ENCODE peak calls at places on chromosomes 5 and 9, in six cellular contexts. B is HepG2, D is K562, Z is GM12878, J is H1, R is HCT116. P is an unnamed sample.

GRCh38 chr5:7261049-7261448 is 134.9 kb upstream of the ADCY2 start:
- DNase-seq in B (peak; percentile 42), D (peak; percentile 18), Z (no peak), J (no peak), R (no peak), P (peak; percentile 90)

GRCh38 chr9:121707477-121708424 is 56.3 kb downstream of the DAB2IP start:
- DNase-seq in B (no peak), D (no peak), Z (peak; percentile 60), J (no peak), R (no peak), P (no peak)

GRCh38 chr9:124188331-124189110 is 69.2 kb upstream of the NEK6 start:
- DNase-seq in B (no peak), D (no peak), Z (no peak), J (peak; percentile 37), R (no peak), P (no peak)

GRCh38 chr5:123951204-123951977 is 439.4 kb downstream of the CSNK1G3 start:
- DNase-seq in B (no peak), D (no peak), Z (no peak), J (no peak), R (peak; percentile 39), P (no peak)

GRCh38 chr5:87405472-87406155 is 7.1 kb downstream of the CCNH start:
- DNase-seq in B (no peak), D (no peak), Z (no peak), J (no peak), R (no peak), P (no peak)

GRCh38 chr5:77294212-77294611 is 83.7 kb downstream of the PDE8B start:
- DNase-seq in B (no peak), D (no peak), Z (peak; percentile 21), J (no peak), R (no peak), P (no peak)

GRCh38 chr9:93503381-93503780 is 50.0 kb upstream of the FAM120AOS start:
- DNase-seq in B (no peak), D (no peak), Z (no peak), J (no peak), R (no peak), P (no peak)

GRCh38 chr5:178490935-178491632 is 99.1 kb downstream of the COL23A1 start:
- DNase-seq in B (no peak), D (no peak), Z (no peak), J (no peak), R (no peak), P (no peak)

GRCh38 chr5:121691478-121691877 is 160.2 kb upstream of the FTMT start:
- DNase-seq in B (peak; percentile 39), D (peak; percentile 12), Z (no peak), J (no peak), R (no peak), P (no peak)

GRCh38 chr9:126722922-126723806 is 81.7 kb upstream of the ZBTB43 start:
- DNase-seq in B (no peak), D (peak; percentile 84), Z (no peak), J (peak; percentile 60), R (no peak), P (no peak)

GRCh38 chr5:11941566-11941965 is 37.3 kb upstream of the CTNND2 start:
- DNase-seq in B (no peak), D (no peak), Z (no peak), J (no peak), R (no peak), P (no peak)

GRCh38 chr5:423233-423565 is 19.8 kb upstream of the EXOC3 start:
- DNase-seq in B (no peak), D (no peak), Z (no peak), J (no peak), R (no peak), P (no peak)

GRCh38 chr5:178941361-178941760 is 363 bp downstream of the ZNF454 start:
- DNase-seq in B (no peak), D (no peak), Z (no peak), J (no peak), R (no peak), P (no peak)

GRCh38 chr5:418681-419121 is 24.3 kb upstream of the EXOC3 start:
- DNase-seq in B (no peak), D (no peak), Z (no peak), J (no peak), R (no peak), P (no peak)

GRCh38 chr9:126386088-126386487 is 59.5 kb downstream of the MVB12B start:
- DNase-seq in B (peak; percentile 37), D (no peak), Z (no peak), J (no peak), R (no peak), P (peak; percentile 33)

GRCh38 chr5:146675700-146676099 is 159.7 kb upstream of the GPR151 start:
- DNase-seq in B (no peak), D (no peak), Z (no peak), J (no peak), R (no peak), P (no peak)

GRCh38 chr5:172004824-172005237 is 1.6 kb downstream of the FBXW11 start:
- DNase-seq in B (no peak), D (no peak), Z (peak; percentile 16), J (no peak), R (no peak), P (no peak)

GRCh38 chr5:67156976-67157583 is 39.5 kb downstream of the CD180 start:
- DNase-seq in B (peak; percentile 22), D (peak; percentile 48), Z (no peak), J (no peak), R (peak; percentile 29), P (no peak)

GRCh38 chr9:107737987-107738743 is 248.6 kb upstream of the KLF4 start:
- DNase-seq in B (no peak), D (no peak), Z (no peak), J (no peak), R (no peak), P (no peak)

GRCh38 chr5:61362796-61363364 is 30.8 kb downstream of the ZSWIM6 start:
- DNase-seq in B (no peak), D (no peak), Z (no peak), J (peak; percentile 55), R (no peak), P (no peak)

GRCh38 chr5:75049581-75050274 is 2.6 kb downstream of the GCNT4 start:
- DNase-seq in B (peak; percentile 69), D (peak; percentile 68), Z (no peak), J (peak; percentile 77), R (peak; percentile 68), P (peak; percentile 38)

GRCh38 chr5:141412853-141413539 is at the start of gene PCDHGA10:
- DNase-seq in B (peak; percentile 15), D (peak; percentile 49), Z (peak; percentile 27), J (peak; percentile 67), R (peak; percentile 71), P (no peak)

GRCh38 chr5:132561601-132562000 is 4.8 kb downstream of the RAD50 start:
- DNase-seq in B (no peak), D (no peak), Z (no peak), J (no peak), R (no peak), P (no peak)

GRCh38 chr9:35820076-35820475 is 5.2 kb upstream of the HINT2 start:
- DNase-seq in B (no peak), D (no peak), Z (no peak), J (no peak), R (no peak), P (no peak)

GRCh38 chr9:89929721-89930480 is 325.1 kb downstream of the GADD45G start:
- DNase-seq in B (no peak), D (no peak), Z (no peak), J (no peak), R (no peak), P (no peak)

GRCh38 chr9:112051812-112052211 is 123.3 kb downstream of the SUSD1 start:
- DNase-seq in B (no peak), D (no peak), Z (no peak), J (no peak), R (no peak), P (no peak)

DNA sequence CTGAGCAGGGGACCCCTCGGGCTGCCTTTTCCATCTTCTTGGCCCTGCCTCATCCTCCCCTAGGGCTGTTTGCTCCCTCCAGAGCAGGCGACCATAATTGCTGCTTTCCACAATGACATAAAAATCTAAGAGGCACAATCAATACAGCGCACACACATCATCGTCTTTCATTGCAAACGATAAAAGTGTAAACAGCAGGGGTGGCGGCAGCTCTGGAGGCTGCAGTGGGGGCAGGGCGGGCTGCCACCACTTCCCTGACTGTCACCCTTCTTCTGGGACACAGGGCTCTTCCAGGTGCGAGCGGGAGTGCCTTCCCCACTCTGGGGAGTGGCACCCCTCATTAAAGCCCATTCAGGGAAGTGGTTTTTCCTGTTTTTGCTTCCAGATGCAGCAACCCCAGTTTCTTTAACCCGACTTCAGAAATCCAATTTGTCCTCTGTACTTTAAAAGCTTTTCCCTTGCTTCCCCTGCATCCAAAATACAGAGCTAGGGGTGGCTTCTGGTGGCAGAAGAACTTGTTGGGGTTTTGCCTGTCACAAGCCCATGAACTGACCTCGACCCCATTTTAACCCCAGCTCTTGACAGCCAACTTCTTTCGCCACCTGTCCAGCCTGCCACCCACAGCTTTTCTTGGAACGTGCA is 45.7 kb downstream of the TSPAN17 start:
- DNase-seq in B (no peak), D (no peak), Z (no peak), J (no peak), R (no peak), P (no peak)
- H3K9ac ChIP-seq in B (no peak overlapping the region), D (no peak overlapping the region), Z (no peak overlapping the region), J (no peak overlapping the region), R (no peak overlapping the region), P (no peak overlapping the region)

GRCh38 chr5:143349127-143349526 is 54.4 kb downstream of the NR3C1 start:
- DNase-seq in B (no peak), D (no peak), Z (no peak), J (no peak), R (no peak), P (no peak)

GRCh38 chr5:143350341-143350740 is 53.1 kb downstream of the NR3C1 start:
- DNase-seq in B (no peak), D (no peak), Z (no peak), J (no peak), R (no peak), P (no peak)

GRCh38 chr5:143352691-143353090 is 50.8 kb downstream of the NR3C1 start:
- DNase-seq in B (no peak), D (no peak), Z (no peak), J (no peak), R (no peak), P (no peak)

GRCh38 chr5:143354025-143354424 is 49.5 kb downstream of the NR3C1 start:
- DNase-seq in B (no peak), D (no peak), Z (no peak), J (no peak), R (no peak), P (no peak)

GRCh38 chr5:143350790-143351603 is 52.5 kb downstream of the NR3C1 start:
- DNase-seq in B (no peak), D (no peak), Z (no peak), J (no peak), R (peak; percentile 27), P (no peak)
- H3K4me1 ChIP-seq in B (peaks cover 53% of the 10 kb centered on the region), D (peaks cover 2% of the 10 kb centered on the region), Z (peaks cover 68% of the 10 kb centered on the region), J (no peaks in the 10 kb centered on the region), R (peaks cover 23% of the 10 kb centered on the region), P (no peaks in the 10 kb centered on the region)

GRCh38 chr9:23615569-23615968 is 210.5 kb downstream of the ELAVL2 start:
- DNase-seq in B (no peak), D (no peak), Z (no peak), J (no peak), R (no peak), P (no peak)
- TF ChIP-seq ZNF274 in B (no peak), D (no peak), Z (no peak), J (no peak), R (no peak), P (no peak)

DNA sequence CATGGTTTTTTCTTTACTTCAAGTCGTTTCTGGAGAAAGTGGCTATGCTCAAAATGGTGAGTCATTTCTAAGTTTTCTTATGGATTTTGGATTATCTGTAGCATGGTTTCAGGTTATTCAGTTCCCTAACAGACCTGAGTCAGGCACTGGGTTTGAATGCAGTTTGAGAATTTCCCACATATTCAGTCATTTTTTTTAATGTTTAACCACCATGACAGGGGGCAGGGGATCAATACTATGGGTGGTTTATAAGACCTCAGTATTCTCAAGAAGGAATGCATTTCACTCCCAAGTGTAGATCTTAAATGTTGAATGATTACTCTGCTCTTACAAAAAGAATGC is 284 bp downstream of the IL7R start:
- DNase-seq in B (no peak), D (no peak), Z (no peak), J (no peak), R (no peak), P (no peak)
- H3K9ac ChIP-seq in B (no peak overlapping the region), D (no peak overlapping the region), Z (no peak overlapping the region), J (no peak overlapping the region), R (no peak overlapping the region), P (no peak overlapping the region)

P was measured in NT2/D1.